ENCODE peak calls at places on chromosomes 7 and 10, in seven cellular contexts. C is Calu3; J is astrocyte of the spinal cord; U is activated CD4-positive, alpha-beta T cell treated with anti-CD3 and anti-CD28 coated beads, Interleukin-2, amount 50 U/mL, for 48 hours; F is EL; D is NCI-H1092; T is DMS153. X is an unnamed sample.

GRCh38 chr7:131223151-131223550 is 104.5 kb upstream of the MKLN1 start:
- DNase-seq in C (no peak), J (no peak), U (no peak), F (no peak), D (no peak), T (no peak), X (no peak)

GRCh38 chr10:126016156-126016805 is 119.9 kb downstream of the FANK1 start:
- DNase-seq in C (peak), J (no peak), U (no peak), F (no peak), D (no peak), T (no peak), X (no peak)

GRCh38 chr10:120493411-120494312 is 36.6 kb downstream of the PLPP4 start:
- DNase-seq in C (no peak), J (no peak), U (no peak), F (no peak), D (no peak), T (no peak), X (no peak)

GRCh38 chr7:6254891-6255290 is 17.5 kb downstream of the CYTH3 start:
- DNase-seq in C (no peak), J (no peak), U (no peak), F (no peak), D (no peak), T (no peak), X (no peak)

GRCh38 chr7:151992375-151992774 is 33.1 kb upstream of the GALNT11 start:
- DNase-seq in C (peak), J (no peak), U (peak), F (peak), D (peak), T (peak), X (peak)

GRCh38 chr10:17430647-17431355 is 23.6 kb downstream of the ST8SIA6 start:
- DNase-seq in C (peak), J (peak), U (peak), F (peak), D (no peak), T (peak), X (no peak)

GRCh38 chr7:18494821-18495408 is 634 bp upstream of the HDAC9 start:
- DNase-seq in C (no peak), J (peak), U (no peak), F (no peak), D (peak), T (no peak), X (no peak)

GRCh38 chr7:133863362-133864061 is 263.6 kb upstream of the LRGUK start:
- DNase-seq in C (no peak), J (no peak), U (no peak), F (no peak), D (peak), T (peak), X (no peak)

GRCh38 chr7:131109757-131110293 is 217.9 kb upstream of the MKLN1 start:
- DNase-seq in C (peak), J (peak), U (peak), F (peak), D (peak), T (peak), X (peak)

GRCh38 chr10:5775705-5776104 is 37.5 kb downstream of the GDI2 start:
- DNase-seq in C (no peak), J (no peak), U (peak), F (no peak), D (no peak), T (no peak), X (no peak)

GRCh38 chr7:2802082-2802481 is 42.0 kb downstream of the GNA12 start:
- DNase-seq in C (no peak), J (peak), U (no peak), F (peak), D (no peak), T (no peak), X (no peak)

GRCh38 chr10:49518982-49519578 is 19.8 kb downstream of the ERCC6 start:
- DNase-seq in C (peak), J (peak), U (no peak), F (peak), D (no peak), T (no peak), X (no peak)

GRCh38 chr7:142134944-142135343 is 23.4 kb downstream of the MGAM2 start:
- DNase-seq in C (peak), J (no peak), U (no peak), F (no peak), D (no peak), T (peak), X (no peak)

GRCh38 chr7:142537760-142538159 is 211.5 kb upstream of the PRSS1 start:
- DNase-seq in C (no peak), J (no peak), U (no peak), F (no peak), D (no peak), T (no peak), X (no peak)

GRCh38 chr7:44114586-44115310 is 8.6 kb downstream of the POLD2 start:
- DNase-seq in C (no peak), J (no peak), U (no peak), F (no peak), D (no peak), T (no peak), X (no peak)

GRCh38 chr10:111261066-111261465 is 184.2 kb downstream of the ADRA2A start:
- DNase-seq in C (no peak), J (no peak), U (no peak), F (peak), D (no peak), T (no peak), X (no peak)

GRCh38 chr10:114772496-114773196 is 48.9 kb upstream of the FHIP2A start:
- DNase-seq in C (no peak), J (peak), U (no peak), F (no peak), D (no peak), T (no peak), X (no peak)

GRCh38 chr7:159114096-159114495 is 30.6 kb downstream of the VIPR2 start:
- DNase-seq in C (no peak), J (no peak), U (no peak), F (no peak), D (no peak), T (no peak), X (no peak)